ENCODE peak calls at places on chromosome 3, in seven cellular contexts. One of them, this sample, is unnamed.

GRCh38 chr3:46406786-46407611 is at the start of the genes CCR5AS and CCRL2:
- DNase-seq in cardiac fibroblast: no peak
- DNase-seq in heart left ventricle: peak; percentile 63
- DNase-seq in neural crest cell: no peak
- DNase-seq in AG09309: no peak
- DNase-seq in heart right ventricle: peak; percentile 33
- DNase-seq in SK-N-SH: no peak
- DNase-seq in this sample: peak; percentile 84

GRCh38 chr3:58336135-58336882 is 3.6 kb downstream of the PXK start:
- DNase-seq in cardiac fibroblast: no peak
- DNase-seq in heart left ventricle: no peak
- DNase-seq in neural crest cell: no peak
- DNase-seq in AG09309: peak; percentile 69
- DNase-seq in heart right ventricle: no peak
- DNase-seq in SK-N-SH: no peak
- DNase-seq in this sample: no peak

GRCh38 chr3:156388469-156389150 is 166.3 kb downstream of the SSR3 start:
- DNase-seq in cardiac fibroblast: peak; percentile 71
- DNase-seq in heart left ventricle: peak; percentile 69
- DNase-seq in neural crest cell: no peak
- DNase-seq in AG09309: peak; percentile 93
- DNase-seq in heart right ventricle: no peak
- DNase-seq in SK-N-SH: no peak
- DNase-seq in this sample: no peak

GRCh38 chr3:101850327-101851048 is 1.2 kb downstream of the NFKBIZ start:
- DNase-seq in cardiac fibroblast: peak; percentile 74
- DNase-seq in heart left ventricle: no peak
- DNase-seq in neural crest cell: no peak
- DNase-seq in AG09309: peak; percentile 52
- DNase-seq in heart right ventricle: no peak
- DNase-seq in SK-N-SH: peak; percentile 23
- DNase-seq in this sample: no peak

GRCh38 chr3:146502887-146503458 is 33.6 kb upstream of the PLSCR2 start:
- DNase-seq in cardiac fibroblast: no peak
- DNase-seq in heart left ventricle: no peak
- DNase-seq in neural crest cell: no peak
- DNase-seq in AG09309: no peak
- DNase-seq in heart right ventricle: no peak
- DNase-seq in SK-N-SH: no peak
- DNase-seq in this sample: no peak

GRCh38 chr3:169628567-169628966 is 34.9 kb downstream of the MECOM start:
- DNase-seq in cardiac fibroblast: no peak
- DNase-seq in heart left ventricle: no peak
- DNase-seq in neural crest cell: no peak
- DNase-seq in AG09309: no peak
- DNase-seq in heart right ventricle: no peak
- DNase-seq in SK-N-SH: no peak
- DNase-seq in this sample: no peak

GRCh38 chr3:191235331-191236314 is 36.6 kb downstream of the OSTN start:
- DNase-seq in cardiac fibroblast: peak; percentile 55
- DNase-seq in heart left ventricle: no peak
- DNase-seq in neural crest cell: no peak
- DNase-seq in AG09309: no peak
- DNase-seq in heart right ventricle: no peak
- DNase-seq in SK-N-SH: no peak
- DNase-seq in this sample: no peak

GRCh38 chr3:48514431-48515227 is 10.7 kb upstream of the SHISA5 start:
- DNase-seq in cardiac fibroblast: no peak
- DNase-seq in heart left ventricle: no peak
- DNase-seq in neural crest cell: no peak
- DNase-seq in AG09309: no peak
- DNase-seq in heart right ventricle: no peak
- DNase-seq in SK-N-SH: no peak
- DNase-seq in this sample: peak; percentile 16

GRCh38 chr3:195255571-195256501 is 15.1 kb downstream of the XXYLT1 start:
- DNase-seq in cardiac fibroblast: no peak
- DNase-seq in heart left ventricle: no peak
- DNase-seq in neural crest cell: no peak
- DNase-seq in AG09309: no peak
- DNase-seq in heart right ventricle: no peak
- DNase-seq in SK-N-SH: no peak
- DNase-seq in this sample: no peak

GRCh38 chr3:57434041-57434440 is 110.1 kb downstream of the DNAH12 start:
- DNase-seq in cardiac fibroblast: peak; percentile 54
- DNase-seq in heart left ventricle: no peak
- DNase-seq in neural crest cell: no peak
- DNase-seq in AG09309: peak; percentile 8
- DNase-seq in heart right ventricle: no peak
- DNase-seq in SK-N-SH: peak; percentile 40
- DNase-seq in this sample: no peak

GRCh38 chr3:38375072-38375471 is 28.5 kb downstream of the XYLB start:
- DNase-seq in cardiac fibroblast: no peak
- DNase-seq in heart left ventricle: no peak
- DNase-seq in neural crest cell: no peak
- DNase-seq in AG09309: no peak
- DNase-seq in heart right ventricle: no peak
- DNase-seq in SK-N-SH: no peak
- DNase-seq in this sample: no peak
- TF ChIP-seq CTCF in cardiac fibroblast: no peak
- TF ChIP-seq CTCF in heart left ventricle: no peak
- TF ChIP-seq CTCF in neural crest cell: no peak
- TF ChIP-seq CTCF in AG09309: no peak
- TF ChIP-seq CTCF in heart right ventricle: no peak
- TF ChIP-seq CTCF in SK-N-SH: no peak
- TF ChIP-seq CTCF in this sample: no peak

DNA sequence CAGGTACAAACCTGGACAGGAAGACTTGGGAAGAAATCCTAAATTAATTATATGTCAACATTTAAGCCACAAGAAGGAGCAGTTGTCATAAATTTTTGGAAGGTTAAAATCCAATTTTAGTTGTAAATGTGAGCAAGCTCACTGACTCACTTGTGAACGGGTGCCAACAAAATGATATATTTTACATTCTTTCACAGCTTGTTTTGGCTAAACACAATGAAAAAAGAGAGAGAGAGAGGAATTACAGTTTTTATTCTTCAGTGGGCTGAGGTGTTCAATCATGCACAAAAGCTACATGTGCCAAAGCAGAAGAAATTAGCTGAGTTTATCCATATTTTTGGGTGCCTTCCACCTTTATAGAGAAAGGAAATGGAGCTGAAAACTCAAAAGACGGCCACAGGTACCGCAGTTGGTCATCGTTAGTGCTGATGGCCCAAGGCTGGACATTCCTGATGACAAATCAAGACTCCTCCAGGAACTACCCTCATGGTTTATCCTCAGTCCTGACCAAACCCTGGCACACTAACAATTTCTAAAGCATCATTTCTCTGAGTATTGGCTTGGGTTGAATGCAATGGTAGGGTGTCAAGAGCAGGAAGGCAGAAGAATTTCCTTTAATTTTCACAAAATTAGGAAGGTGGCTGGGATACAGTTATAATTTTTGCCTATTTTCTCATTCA is 37.6 kb upstream of the WNT5A start:
- DNase-seq in cardiac fibroblast: peak; percentile 53
- DNase-seq in heart left ventricle: no peak
- DNase-seq in neural crest cell: no peak
- DNase-seq in AG09309: no peak
- DNase-seq in heart right ventricle: no peak
- DNase-seq in SK-N-SH: no peak
- DNase-seq in this sample: no peak
- TF ChIP-seq CTCF in cardiac fibroblast: no peak
- TF ChIP-seq CTCF in heart left ventricle: no peak
- TF ChIP-seq CTCF in neural crest cell: no peak
- TF ChIP-seq CTCF in AG09309: no peak
- TF ChIP-seq CTCF in heart right ventricle: no peak
- TF ChIP-seq CTCF in SK-N-SH: peak; percentile 20
- TF ChIP-seq CTCF in this sample: no peak

GRCh38 chr3:193085655-193086054 is 155.4 kb upstream of the PLAAT1 start:
- DNase-seq in cardiac fibroblast: no peak
- DNase-seq in heart left ventricle: no peak
- DNase-seq in neural crest cell: no peak
- DNase-seq in AG09309: no peak
- DNase-seq in heart right ventricle: no peak
- DNase-seq in SK-N-SH: no peak
- DNase-seq in this sample: no peak

GRCh38 chr3:193086688-193087087 is 154.3 kb upstream of the PLAAT1 start:
- DNase-seq in cardiac fibroblast: no peak
- DNase-seq in heart left ventricle: no peak
- DNase-seq in neural crest cell: no peak
- DNase-seq in AG09309: no peak
- DNase-seq in heart right ventricle: no peak
- DNase-seq in SK-N-SH: no peak
- DNase-seq in this sample: no peak

DNA sequence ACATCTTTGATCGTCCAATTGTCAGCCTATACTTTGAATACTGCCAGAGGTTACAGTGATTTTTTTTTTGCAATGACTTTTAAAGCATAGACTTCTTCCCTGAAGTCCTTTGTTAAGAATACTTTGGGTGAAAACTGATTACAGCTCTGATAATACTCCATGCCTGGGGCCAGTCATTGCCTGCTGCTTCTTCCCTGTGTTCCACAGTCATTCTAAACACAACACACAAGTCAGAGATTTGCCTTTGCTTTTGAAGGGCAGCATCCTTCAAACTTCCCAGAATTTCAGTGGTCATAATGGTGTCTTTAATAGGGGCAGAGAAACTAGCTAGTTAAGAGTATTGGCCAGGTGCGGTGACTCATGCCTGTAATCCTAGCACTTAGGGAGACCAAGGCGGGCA is 153.7 kb upstream of the PLAAT1 start:
- DNase-seq in cardiac fibroblast: no peak
- DNase-seq in heart left ventricle: no peak
- DNase-seq in neural crest cell: no peak
- DNase-seq in AG09309: no peak
- DNase-seq in heart right ventricle: no peak
- DNase-seq in SK-N-SH: no peak
- DNase-seq in this sample: no peak
- TF ChIP-seq CTCF in cardiac fibroblast: no peak
- TF ChIP-seq CTCF in heart left ventricle: no peak
- TF ChIP-seq CTCF in neural crest cell: no peak
- TF ChIP-seq CTCF in AG09309: no peak
- TF ChIP-seq CTCF in heart right ventricle: no peak
- TF ChIP-seq CTCF in SK-N-SH: no peak
- TF ChIP-seq CTCF in this sample: no peak

DNA sequence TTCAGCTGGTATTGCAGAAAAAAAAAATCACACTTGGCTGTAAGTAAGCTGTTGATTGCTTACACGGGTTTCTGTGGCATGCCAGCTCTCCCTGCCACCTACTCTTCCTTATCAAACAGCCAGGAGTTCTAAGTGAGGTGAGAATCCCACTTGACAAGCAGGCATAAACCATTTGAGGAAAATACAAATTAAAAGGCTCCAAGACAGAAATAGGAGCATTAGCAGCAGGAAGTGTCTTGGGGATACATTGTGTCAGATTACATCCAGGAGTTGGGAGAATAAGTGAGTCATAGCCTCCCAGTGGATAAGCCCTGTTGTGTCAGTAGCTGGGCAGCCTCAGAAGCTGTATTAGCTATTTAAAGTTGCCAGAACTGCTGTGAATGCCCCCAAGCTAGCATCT is 256.0 kb downstream of the CNTN4 start:
- DNase-seq in cardiac fibroblast: peak; percentile 50
- DNase-seq in heart left ventricle: no peak
- DNase-seq in neural crest cell: no peak
- DNase-seq in AG09309: no peak
- DNase-seq in heart right ventricle: no peak
- DNase-seq in SK-N-SH: peak; percentile 60
- DNase-seq in this sample: no peak
- TF ChIP-seq CTCF in cardiac fibroblast: no peak
- TF ChIP-seq CTCF in heart left ventricle: no peak
- TF ChIP-seq CTCF in neural crest cell: no peak
- TF ChIP-seq CTCF in AG09309: no peak
- TF ChIP-seq CTCF in heart right ventricle: no peak
- TF ChIP-seq CTCF in SK-N-SH: no peak
- TF ChIP-seq CTCF in this sample: no peak

This sample was measured in kidney.